ENCODE peak calls at places on chromosomes 13 and 19, in eight cellular contexts. M, G, C, Q, S, K, U and V are unnamed samples. For H3K36me3 and H3K27me3, the result is how much of the 10 kb centered on the place peaks cover.

GRCh38 chr13:100254002-100254401 is 165.1 kb downstream of the PCCA start:
- DNase-seq in M (no peak), G (no peak), C (no peak), Q (no peak), S (no peak), K (no peak), U (no peak), V (no peak)

GRCh38 chr19:15223649-15224371 is 8.4 kb downstream of the EPHX3 start:
- DNase-seq in M (no peak), G (no peak), C (no peak), Q (no peak), S (no peak), K (no peak), U (peak), V (no peak)

GRCh38 chr19:10096615-10096963 is 5.9 kb downstream of the ANGPTL6 start:
- DNase-seq in M (no peak), G (no peak), C (no peak), Q (peak), S (no peak), K (no peak), U (peak), V (no peak)

GRCh38 chr13:67117010-67117550 is 113.1 kb downstream of the PCDH9 start:
- DNase-seq in M (no peak), G (no peak), C (no peak), Q (no peak), S (peak), K (no peak), U (no peak), V (no peak)

GRCh38 chr13:47463726-47464125 is 537.3 kb downstream of the SUCLA2 start:
- DNase-seq in M (no peak), G (peak), C (no peak), Q (no peak), S (no peak), K (no peak), U (peak), V (no peak)

GRCh38 chr13:67736646-67737420 is 506.7 kb upstream of the PCDH9 start:
- DNase-seq in M (no peak), G (peak), C (no peak), Q (no peak), S (peak), K (no peak), U (peak), V (no peak)

GRCh38 chr19:7658219-7658686 is 10.6 kb upstream of the RETN start:
- DNase-seq in M (no peak), G (no peak), C (no peak), Q (no peak), S (no peak), K (no peak), U (peak), V (peak)

GRCh38 chr13:110989331-110989730 is 74.5 kb upstream of the ANKRD10 start:
- DNase-seq in M (no peak), G (peak), C (no peak), Q (no peak), S (no peak), K (no peak), U (peak), V (no peak)

GRCh38 chr13:44021422-44021821 is 141.7 kb downstream of the LACC1 start:
- DNase-seq in M (no peak), G (no peak), C (no peak), Q (no peak), S (no peak), K (no peak), U (no peak), V (no peak)

GRCh38 chr19:23801798-23802197 is 43.1 kb upstream of the ZNF681 start:
- DNase-seq in M (no peak), G (no peak), C (no peak), Q (no peak), S (no peak), K (no peak), U (no peak), V (no peak)

GRCh38 chr13:26046639-26047038 is 5.2 kb downstream of the SHISA2 start:
- DNase-seq in M (no peak), G (no peak), C (no peak), Q (no peak), S (no peak), K (no peak), U (no peak), V (no peak)

GRCh38 chr19:3471954-3472655 is 8.2 kb downstream of the SMIM24 start:
- DNase-seq in M (no peak), G (no peak), C (no peak), Q (peak), S (no peak), K (peak), U (no peak), V (no peak)

GRCh38 chr13:82356667-82357066 is 1525.6 kb downstream of the SLITRK1 start:
- DNase-seq in M (no peak), G (no peak), C (no peak), Q (no peak), S (no peak), K (no peak), U (peak), V (no peak)

GRCh38 chr19:1271528-1272422 is 2.6 kb downstream of the CIRBP start:
- DNase-seq in M (no peak), G (no peak), C (peak), Q (peak), S (no peak), K (peak), U (no peak), V (no peak)
- H3K36me3 ChIP-seq in M (under half), G (under half), C (under half), Q (under half), S (under half), K (half or more), U (under half), V (under half)

GRCh38 chr19:1765182-1765903 is 12.0 kb downstream of the ONECUT3 start:
- DNase-seq in M (no peak), G (no peak), C (no peak), Q (no peak), S (no peak), K (no peak), U (peak), V (no peak)
- H3K27me3 ChIP-seq in M (under half), G (half or more), C (half or more), Q (under half), S (half or more), K (half or more), U (half or more), V (under half)

GRCh38 chr19:17560205-17560595 is 4.8 kb downstream of the COLGALT1 start:
- DNase-seq in M (no peak), G (peak), C (peak), Q (no peak), S (no peak), K (no peak), U (peak), V (no peak)
- H3K36me3 ChIP-seq in M (under half), G (half or more), C (half or more), Q (under half), S (under half), K (half or more), U (under half), V (under half)

GRCh38 chr19:54254195-54254906 is 2.7 kb downstream of the LILRB5 start:
- DNase-seq in M (no peak), G (no peak), C (no peak), Q (no peak), S (no peak), K (no peak), U (no peak), V (no peak)

GRCh38 chr19:54256250-54257115 is 590 bp downstream of the LILRB5 start:
- DNase-seq in M (no peak), G (no peak), C (no peak), Q (no peak), S (no peak), K (no peak), U (no peak), V (no peak)

GRCh38 chr19:54257116-54257480 is at the start of gene LILRB5:
- DNase-seq in M (no peak), G (no peak), C (no peak), Q (no peak), S (no peak), K (no peak), U (no peak), V (no peak)

GRCh38 chr19:54253331-54254194 is 3.5 kb downstream of the LILRB5 start:
- DNase-seq in M (no peak), G (no peak), C (no peak), Q (no peak), S (no peak), K (no peak), U (no peak), V (no peak)

DNA sequence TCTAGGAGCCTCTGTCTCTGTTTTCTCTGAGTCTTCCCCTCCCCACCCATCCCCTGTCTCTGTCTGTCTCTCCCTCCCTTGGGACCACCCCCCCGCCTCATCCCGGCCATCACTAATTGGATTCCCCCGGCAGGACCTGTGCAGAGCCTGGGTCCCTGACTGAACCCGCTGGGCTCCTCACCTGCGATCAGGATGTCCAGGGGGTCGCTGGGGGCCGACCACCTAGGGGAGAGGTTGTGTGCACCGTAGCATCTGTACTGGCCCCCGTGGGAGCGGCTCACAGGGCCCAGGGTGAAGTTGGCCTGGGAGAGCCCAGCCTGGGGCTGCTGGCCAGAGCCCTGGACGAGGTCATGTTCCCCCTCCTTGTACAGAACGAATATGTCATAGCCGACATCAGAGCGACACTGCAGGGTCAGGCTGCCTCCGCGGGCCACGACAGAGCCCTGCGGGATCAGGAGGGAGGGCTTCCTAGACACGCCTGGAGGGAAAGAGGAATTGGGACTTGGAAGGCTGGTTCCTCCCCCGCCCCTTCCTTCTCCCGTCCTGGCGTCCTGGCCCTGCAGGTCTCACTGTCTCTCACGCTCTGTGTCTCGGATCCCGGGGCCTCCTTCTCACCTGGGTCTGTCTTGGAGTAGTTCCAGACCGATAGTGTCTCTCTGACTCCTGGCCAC is 1.8 kb downstream of the LILRB5 start:
- DNase-seq in M (no peak), G (no peak), C (no peak), Q (no peak), S (no peak), K (no peak), U (no peak), V (no peak)
- H3K27me3 ChIP-seq in M (under half), G (under half), C (under half), Q (under half), S (under half), K (under half), U (under half), V (under half)

GRCh38 chr19:35661995-35662340 is 4.3 kb upstream of the UPK1A start:
- DNase-seq in M (no peak), G (no peak), C (no peak), Q (no peak), S (no peak), K (no peak), U (no peak), V (no peak)

GRCh38 chr19:35655600-35655999 is 7.5 kb downstream of the COX6B1 start:
- DNase-seq in M (no peak), G (no peak), C (no peak), Q (no peak), S (no peak), K (no peak), U (no peak), V (no peak)

GRCh38 chr19:35657904-35658700 is 8.2 kb upstream of the UPK1A start:
- DNase-seq in M (no peak), G (peak), C (no peak), Q (no peak), S (no peak), K (no peak), U (peak), V (no peak)

GRCh38 chr19:35656700-35657099 is 8.6 kb downstream of the COX6B1 start:
- DNase-seq in M (no peak), G (no peak), C (no peak), Q (no peak), S (no peak), K (no peak), U (no peak), V (no peak)
- H3K36me3 ChIP-seq in M (under half), G (under half), C (half or more), Q (under half), S (under half), K (half or more), U (under half), V (under half)

GRCh38 chr13:97076898-97077297 is 82.6 kb upstream of the OXGR1 start:
- DNase-seq in M (no peak), G (peak), C (no peak), Q (no peak), S (no peak), K (no peak), U (no peak), V (no peak)
- H3K27me3 ChIP-seq in M (under half), G (under half), C (under half), Q (under half), S (under half), K (under half), U (under half), V (under half)

GRCh38 chr13:102651392-102651791 is 43.5 kb downstream of the METTL21C start:
- DNase-seq in M (no peak), G (no peak), C (no peak), Q (no peak), S (no peak), K (no peak), U (peak), V (no peak)
- H3K36me3 ChIP-seq in M (under half), G (under half), C (half or more), Q (under half), S (under half), K (half or more), U (under half), V (under half)

DNA sequence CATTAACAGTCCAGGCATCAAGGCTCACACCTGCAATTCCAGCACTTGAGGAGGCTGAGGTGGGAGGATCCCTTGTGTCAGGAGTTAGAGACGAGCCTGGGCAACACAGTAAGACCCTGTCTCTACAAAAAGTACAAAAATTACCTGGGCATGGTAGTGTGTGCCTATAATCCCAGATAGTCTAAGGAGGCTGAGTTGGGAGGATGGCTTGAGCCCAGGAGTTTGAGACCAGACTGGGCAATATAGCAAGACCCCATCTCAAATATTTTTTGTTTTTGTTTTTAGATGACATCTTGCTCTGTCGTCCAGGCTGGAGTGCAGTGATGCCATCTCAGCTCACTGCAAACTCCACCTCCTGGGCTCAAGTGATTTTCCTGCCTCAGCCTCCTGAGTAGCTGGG is 40.1 kb upstream of the ONECUT3 start:
- DNase-seq in M (no peak), G (no peak), C (no peak), Q (no peak), S (no peak), K (no peak), U (no peak), V (no peak)
- H3K27me3 ChIP-seq in M (under half), G (under half), C (under half), Q (under half), S (under half), K (under half), U (under half), V (under half)

DNA sequence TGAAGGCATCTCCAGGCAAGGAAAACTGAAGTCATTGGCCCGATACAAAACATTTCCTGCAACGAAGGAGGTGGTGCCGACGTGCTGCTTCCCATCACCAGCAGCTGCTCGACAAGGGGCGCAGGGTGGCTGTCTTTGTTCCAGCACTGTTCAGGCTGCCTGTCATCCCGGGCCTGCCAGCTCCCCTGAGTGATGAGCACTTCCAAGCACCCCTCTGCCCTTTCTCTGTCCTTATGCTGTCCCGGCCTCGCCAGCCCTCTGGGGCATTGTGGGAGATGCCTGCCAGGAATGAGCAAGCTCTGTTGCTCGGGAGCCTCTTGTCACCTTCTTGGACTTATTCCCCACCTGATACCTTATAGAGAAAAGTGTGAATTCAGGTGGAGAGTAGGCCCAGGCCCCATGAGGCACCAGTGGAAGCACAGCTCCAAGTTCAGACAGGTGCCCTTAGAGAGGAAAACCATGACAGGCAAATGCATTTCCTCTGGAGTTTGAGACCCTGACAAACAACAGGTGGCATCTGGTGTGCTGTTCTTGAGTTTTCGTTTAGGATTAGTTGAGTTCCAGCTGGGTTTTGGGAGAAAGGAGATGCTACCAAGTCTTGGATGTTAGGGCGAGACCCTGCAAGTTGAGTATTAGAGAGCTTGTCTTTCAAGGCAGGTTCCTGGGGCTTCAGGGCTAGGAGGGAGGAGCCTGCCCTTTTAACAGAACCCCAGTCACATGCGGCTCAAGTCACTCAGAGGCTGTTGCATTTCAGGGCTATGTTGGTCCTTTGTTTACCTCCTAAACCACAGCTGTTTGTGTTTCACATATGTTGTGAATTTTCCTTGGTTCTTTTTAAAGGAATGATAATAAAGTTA is 21.4 kb downstream of the BBC3 start:
- DNase-seq in M (no peak), G (no peak), C (no peak), Q (no peak), S (no peak), K (no peak), U (no peak), V (no peak)
- H3K36me3 ChIP-seq in M (under half), G (half or more), C (half or more), Q (under half), S (under half), K (half or more), U (under half), V (under half)